ENCODE peak calls at places on chromosomes 2 and 18, in five cellular contexts. K is K562, I is spleen, T is H1, H is breast epithelium. S is an unnamed sample.

GRCh38 chr2:96912356-96913116 is 42.7 kb upstream of the SEMA4C start:
- DNase-seq in H (no peak), I (no peak), T (no peak), K (no peak), S (no peak)

GRCh38 chr2:15901808-15902130 is 38.6 kb upstream of the MYCN start:
- DNase-seq in T (no peak), H (no peak), I (no peak), K (no peak), S (no peak)

GRCh38 chr2:18253686-18254197 is 306.7 kb downstream of the RDH14 start:
- DNase-seq in T (no peak), K (no peak), I (no peak), H (no peak), S (no peak)

GRCh38 chr2:37802899-37803379 is 122.1 kb upstream of the RMDN2 start:
- DNase-seq in H (no peak), K (no peak), T (no peak), I (no peak), S (no peak)

GRCh38 chr2:163735692-163736432 is at the start of gene FIGN:
- DNase-seq in H (peak; percentile 57), K (no peak), I (no peak), T (peak; percentile 70), S (peak; percentile 77)

GRCh38 chr2:182066439-182067061 is 80.9 kb downstream of the PPP1R1C start:
- DNase-seq in H (no peak), I (no peak), T (no peak), K (no peak), S (no peak)

GRCh38 chr2:173964565-173965371 is 405 bp downstream of the SP3 start:
- DNase-seq in T (peak; percentile 36), K (peak; percentile 85), I (peak; percentile 97), H (peak; percentile 90), S (peak; percentile 95)

GRCh38 chr2:190717764-190718651 is 69.1 kb downstream of the NAB1 start:
- DNase-seq in K (no peak), H (no peak), I (no peak), T (no peak), S (no peak)

GRCh38 chr2:58194451-58194850 is 46.7 kb downstream of the FANCL start:
- DNase-seq in K (no peak), I (no peak), T (no peak), H (no peak), S (no peak)

GRCh38 chr2:226611196-226611943 is 188.2 kb downstream of the IRS1 start:
- DNase-seq in I (no peak), T (no peak), H (no peak), K (no peak), S (no peak)

GRCh38 chr2:196176142-196176738 is 4.9 kb upstream of the STK17B start:
- DNase-seq in T (no peak), K (no peak), H (no peak), I (peak; percentile 93), S (no peak)

GRCh38 chr2:9582624-9583023 is 27.0 kb upstream of the ADAM17 start:
- DNase-seq in T (no peak), K (no peak), H (no peak), I (no peak), S (no peak)

GRCh38 chr18:70672581-70672980 is 383.7 kb downstream of the SOCS6 start:
- DNase-seq in K (no peak), T (no peak), H (no peak), I (no peak), S (no peak)

GRCh38 chr2:25411281-25411680 is 69.6 kb upstream of the DNMT3A start:
- DNase-seq in I (no peak), K (no peak), T (no peak), H (no peak), S (no peak)

GRCh38 chr2:240369725-240370585 is 65.5 kb upstream of the GPC1 start:
- DNase-seq in K (no peak), I (no peak), T (peak; percentile 10), H (no peak), S (no peak)

GRCh38 chr18:62625019-62625418 is 90.3 kb upstream of the PHLPP1 start:
- DNase-seq in K (no peak), T (no peak), I (no peak), H (no peak), S (peak; percentile 32)

GRCh38 chr18:58239879-58240278 is 195.9 kb downstream of the NEDD4L start:
- DNase-seq in K (no peak), H (no peak), I (no peak), T (no peak), S (no peak)

GRCh38 chr2:224098473-224098872 is 59.4 kb upstream of the SERPINE2 start:
- DNase-seq in H (no peak), K (no peak), T (no peak), I (no peak), S (no peak)

GRCh38 chr2:149483004-149483605 is 104.5 kb downstream of the MMADHC start:
- DNase-seq in T (no peak), H (no peak), K (no peak), I (no peak), S (no peak)

GRCh38 chr18:58728719-58729118 is 57.5 kb downstream of the MALT1 start:
- DNase-seq in T (no peak), K (no peak), H (no peak), I (no peak), S (no peak)

GRCh38 chr2:25073025-25073424 is 31.1 kb downstream of the EFR3B start:
- DNase-seq in K (no peak), H (no peak), T (no peak), I (no peak), S (no peak)

DNA sequence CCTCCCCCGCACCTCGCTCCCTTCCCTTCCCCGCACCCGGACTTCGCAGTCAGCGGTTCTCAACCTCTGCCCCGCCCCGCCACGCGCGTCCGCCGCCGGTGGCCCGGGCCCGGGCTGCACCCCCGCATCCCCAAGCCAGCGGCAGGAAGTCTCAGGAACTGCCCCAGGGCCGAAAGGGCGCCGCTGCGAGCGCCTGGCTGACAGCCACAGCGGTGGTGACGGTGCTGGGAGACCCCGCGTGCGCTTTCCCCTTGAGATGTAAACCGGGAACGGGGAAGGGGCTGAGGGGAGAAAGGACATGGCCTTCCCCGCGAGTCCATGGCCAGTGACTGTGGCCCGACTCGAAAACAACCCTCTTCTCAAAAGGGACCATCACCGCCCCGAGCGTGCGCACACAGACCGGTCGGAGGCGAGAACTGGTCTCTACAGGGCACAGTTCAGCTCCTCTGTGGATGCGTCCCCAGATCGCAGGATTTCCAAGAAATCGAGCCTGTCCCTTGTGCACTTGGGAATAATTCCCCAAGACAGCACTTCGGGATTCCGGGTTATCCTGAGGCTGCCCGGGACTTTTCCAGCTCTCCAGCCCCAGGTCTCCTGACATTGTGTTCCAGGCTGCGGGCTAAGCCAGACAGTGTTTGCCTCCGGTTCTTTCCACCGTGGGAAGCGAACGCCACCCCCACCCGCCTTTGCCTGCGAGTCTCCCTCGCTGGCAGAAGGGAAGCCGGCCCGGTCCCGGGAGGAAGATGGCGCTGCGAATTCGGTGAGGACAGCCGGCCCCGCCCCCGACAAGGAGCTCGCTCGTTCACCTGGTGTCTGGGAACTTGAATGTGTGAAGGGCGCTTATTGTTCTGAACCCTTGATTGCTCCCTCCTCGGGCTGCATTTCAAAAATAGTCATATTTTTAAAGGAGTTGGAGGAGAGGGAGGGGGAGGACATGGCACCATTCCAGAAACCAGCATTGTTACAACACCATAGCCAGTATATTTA is 2.7 kb downstream of the LRATD1 start:
- DNase-seq in T (no peak), K (peak; percentile 19), H (peak; percentile 84), I (peak; percentile 73), S (peak; percentile 87)
- TF ChIP-seq POLR2AphosphoS5 in T (no peak), K (no peak), H (no peak), I (no peak), S (no peak)

DNA sequence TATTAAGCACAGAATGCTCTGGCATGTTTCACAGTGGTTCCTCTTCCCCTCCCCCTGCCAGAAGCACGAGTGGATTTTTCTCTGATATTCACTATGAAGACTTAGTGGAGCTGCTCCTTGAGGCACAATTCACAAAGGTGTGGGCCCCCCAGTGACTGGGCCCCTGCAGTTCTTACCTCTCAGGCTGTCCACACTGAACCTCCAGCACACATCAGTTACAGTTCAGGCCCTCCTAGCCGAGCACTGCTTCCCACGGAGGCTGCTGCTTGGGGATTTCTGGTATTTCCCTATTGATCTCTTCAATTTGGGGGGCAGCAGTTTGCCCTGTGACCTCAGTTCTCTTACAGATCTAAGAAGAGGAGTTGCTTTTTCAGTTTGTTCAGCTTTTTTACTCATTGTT is 236.1 kb downstream of the SH3RF3 start:
- DNase-seq in I (no peak), K (no peak), T (no peak), H (no peak), S (peak; percentile 54)
- TF ChIP-seq POLR2AphosphoS5 in I (no peak), K (no peak), T (no peak), H (no peak), S (no peak)

GRCh38 chr2:105688946-105689345 is 55.8 kb upstream of the NCK2 start:
- DNase-seq in T (no peak), H (no peak), I (no peak), K (no peak), S (no peak)

GRCh38 chr2:105691942-105692341 is 52.8 kb upstream of the NCK2 start:
- DNase-seq in K (no peak), T (no peak), I (no peak), H (no peak), S (no peak)

GRCh38 chr2:105690566-105690965 is 54.1 kb upstream of the NCK2 start:
- DNase-seq in T (no peak), I (no peak), K (no peak), H (no peak), S (no peak)

GRCh38 chr2:105686588-105686987 is 58.1 kb upstream of the NCK2 start:
- DNase-seq in K (no peak), I (no peak), H (no peak), T (no peak), S (no peak)

DNA sequence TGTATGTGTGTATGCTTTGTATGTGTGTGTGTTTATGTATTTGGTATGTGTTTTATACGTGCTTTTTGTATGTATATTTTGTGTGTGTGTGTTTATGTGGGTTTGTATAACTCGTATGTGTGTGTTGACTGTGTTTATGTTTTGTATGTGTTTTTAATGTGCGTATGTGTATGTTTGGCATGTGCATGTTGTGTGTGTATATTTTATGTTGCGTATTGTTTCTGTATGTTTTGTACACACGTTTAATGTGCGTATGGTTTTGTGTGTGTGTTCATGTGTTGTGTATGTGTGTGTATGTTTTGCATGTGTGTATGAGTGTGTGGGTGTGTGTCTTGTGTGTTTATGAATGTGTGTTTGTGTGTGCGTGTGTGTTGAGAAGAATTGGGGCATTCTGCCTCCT is 55.2 kb upstream of the NCK2 start:
- DNase-seq in T (no peak), H (no peak), K (no peak), I (no peak), S (no peak)
- TF ChIP-seq POLR2AphosphoS5 in T (no peak), H (no peak), K (no peak), I (no peak), S (no peak)

DNA sequence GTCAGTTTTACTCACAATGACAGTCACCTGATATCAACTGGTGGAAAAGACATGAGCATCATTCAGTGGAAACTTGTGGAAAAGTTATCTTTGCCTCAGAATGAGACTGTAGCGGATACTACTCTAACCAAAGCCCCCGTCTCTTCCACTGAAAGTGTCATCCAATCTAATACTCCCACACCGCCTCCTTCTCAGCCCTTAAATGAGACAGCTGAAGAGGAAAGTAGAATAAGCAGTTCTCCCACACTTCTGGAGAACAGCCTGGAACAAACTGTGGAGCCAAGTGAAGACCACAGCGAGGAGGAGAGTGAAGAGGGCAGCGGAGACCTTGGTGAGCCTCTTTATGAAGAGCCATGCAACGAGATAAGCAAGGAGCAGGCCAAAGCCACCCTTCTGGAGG is 31.2 kb downstream of the COX7A2L start:
- DNase-seq in H (no peak), K (no peak), T (no peak), I (no peak), S (no peak)
- TF ChIP-seq POLR2AphosphoS5 in H (no peak), K (no peak), T (no peak), I (no peak), S (no peak)